ENCODE peak calls at places on chromosome X, in six cellular contexts. F is body of pancreas, G is GM06990, R is sigmoid colon, K is coronary artery, M is MM.1S. N is an unnamed sample.

GRCh38 chrX:1893758-1894294 is 279.0 kb downstream of the ASMT start:
- DNase-seq in F (no peak), G (no peak), R (no peak), K (no peak), M (no peak), N (no peak)

GRCh38 chrX:103155201-103155600 is 59.7 kb upstream of the BEX4 start:
- DNase-seq in F (no peak), G (no peak), R (no peak), K (no peak), M (no peak), N (no peak)

GRCh38 chrX:69268637-69269036 is 103.4 kb upstream of the PJA1 start:
- DNase-seq in F (no peak), G (no peak), R (peak; percentile 0), K (no peak), M (no peak), N (no peak)

GRCh38 chrX:100682939-100683338 is 38.9 kb downstream of the SRPX2 start:
- DNase-seq in F (no peak), G (no peak), R (no peak), K (no peak), M (no peak), N (no peak)

GRCh38 chrX:34778961-34779360 is 121.9 kb upstream of the TMEM47 start:
- DNase-seq in F (no peak), G (no peak), R (no peak), K (no peak), M (no peak), N (no peak)

GRCh38 chrX:82813671-82814078 is 694.4 kb upstream of the POU3F4 start:
- DNase-seq in F (no peak), G (no peak), R (no peak), K (no peak), M (no peak), N (no peak)

GRCh38 chrX:46376246-46376885 is 168.9 kb downstream of the ZNF674 start:
- DNase-seq in F (peak; percentile 17), G (no peak), R (no peak), K (no peak), M (peak; percentile 31), N (peak; percentile 26)

GRCh38 chrX:23656684-23657083 is 10.6 kb upstream of the PRDX4 start:
- DNase-seq in F (no peak), G (no peak), R (no peak), K (no peak), M (no peak), N (no peak)

GRCh38 chrX:10501606-10502005 is 118.8 kb downstream of the MID1 start:
- DNase-seq in F (no peak), G (no peak), R (no peak), K (no peak), M (no peak), N (no peak)

GRCh38 chrX:48665991-48666390 is 17.6 kb upstream of the WAS start:
- DNase-seq in F (no peak), G (no peak), R (no peak), K (no peak), M (no peak), N (no peak)

GRCh38 chrX:51435101-51435500 is 61.3 kb downstream of the NUDT11 start:
- DNase-seq in F (no peak), G (no peak), R (no peak), K (no peak), M (no peak), N (no peak)

GRCh38 chrX:56319165-56319564 is 87.0 kb downstream of the KLF8 start:
- DNase-seq in F (no peak), G (no peak), R (no peak), K (no peak), M (no peak), N (no peak)

GRCh38 chrX:140949231-140949630 is 53.2 kb upstream of the SPANXB1 start:
- DNase-seq in F (no peak), G (no peak), R (no peak), K (no peak), M (no peak), N (no peak)
- H3K4me3 ChIP-seq in F (no peak overlapping the region), G (no peak overlapping the region), R (no peak overlapping the region), K (no peak overlapping the region), M (no peak overlapping the region), N (no peak overlapping the region)

GRCh38 chrX:135652602-135653001 is 60.8 kb upstream of the CT45A1 start:
- DNase-seq in F (no peak), G (no peak), R (no peak), K (no peak), M (peak; percentile 89), N (no peak)

GRCh38 chrX:135651647-135652295 is 61.7 kb upstream of the CT45A1 start:
- DNase-seq in F (no peak), G (no peak), R (no peak), K (no peak), M (no peak), N (peak; percentile 2)

GRCh38 chrX:135644624-135645023 is 68.8 kb upstream of the CT45A1 start:
- DNase-seq in F (no peak), G (no peak), R (no peak), K (no peak), M (no peak), N (no peak)

GRCh38 chrX:135649561-135649960 is 63.9 kb upstream of the CT45A1 start:
- DNase-seq in F (no peak), G (no peak), R (no peak), K (no peak), M (no peak), N (no peak)
- TF ChIP-seq CTCF in F (no peak), G (no peak), R (no peak), K (no peak), M (no peak), N (no peak)

GRCh38 chrX:54494970-54495813 is 842 bp downstream of the FGD1 start:
- DNase-seq in F (peak; percentile 42), G (no peak), R (no peak), K (no peak), M (no peak), N (no peak)

GRCh38 chrX:54494166-54494969 is 1.7 kb downstream of the FGD1 start:
- DNase-seq in F (no peak), G (no peak), R (no peak), K (no peak), M (no peak), N (no peak)

GRCh38 chrX:54495814-54496516 is at the start of gene FGD1:
- DNase-seq in F (peak; percentile 72), G (peak; percentile 17), R (peak; percentile 85), K (no peak), M (peak; percentile 39), N (peak; percentile 8)

GRCh38 chrX:54496936-54497335 is 902 bp upstream of the FGD1 start:
- DNase-seq in F (no peak), G (no peak), R (no peak), K (no peak), M (no peak), N (no peak)

DNA sequence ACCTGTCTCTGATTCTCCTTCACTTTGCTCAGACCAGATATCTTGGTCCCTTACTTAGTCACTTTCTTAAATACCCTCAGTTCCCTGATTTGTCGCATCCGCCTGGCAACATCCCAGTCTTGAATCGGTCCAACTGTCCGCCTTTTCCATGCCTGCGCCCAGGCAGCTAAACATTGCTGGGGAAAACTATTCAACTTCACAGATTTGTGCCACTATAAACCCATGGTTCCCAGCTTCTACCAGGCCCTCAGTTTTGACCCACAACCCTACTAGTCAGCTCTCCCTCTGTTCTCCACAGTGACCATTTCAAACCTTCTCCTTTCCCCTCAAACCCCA is 451 bp upstream of the FGD1 start:
- DNase-seq in F (no peak), G (no peak), R (no peak), K (no peak), M (no peak), N (no peak)
- H3K4me3 ChIP-seq in F (no peak overlapping the region), G (no peak overlapping the region), R (peak overlapping the region; percentile 63), K (peak overlapping the region; percentile 74), M (peak overlapping the region; percentile 58), N (no peak overlapping the region)

GRCh38 chrX:107448625-107449468 is 605 bp upstream of the FRMPD3 start:
- DNase-seq in F (no peak), G (peak; percentile 37), R (no peak), K (no peak), M (peak; percentile 29), N (peak; percentile 8)
- TF ChIP-seq CTCF in F (no peak), G (no peak), R (no peak), K (no peak), M (peak; percentile 19), N (no peak)

GRCh38 chrX:26160301-26160700 is at the start of gene MAGEB6B:
- DNase-seq in F (no peak), G (no peak), R (no peak), K (no peak), M (no peak), N (no peak)
- H3K4me3 ChIP-seq in F (no peak within 1 kb of the TSS), G (no peak within 1 kb of the TSS), R (no peak within 1 kb of the TSS), K (no peak within 1 kb of the TSS), M (no peak within 1 kb of the TSS), N (no peak within 1 kb of the TSS)

N was measured in GM12865.